ENCODE peak calls at places on chromosomes 1 and 21, in six cellular contexts. T, X, A, P, O and W are unnamed samples.

GRCh38 chr1:41175546-41175945 is 66.6 kb downstream of the SCMH1 start:
- DNase-seq in T (no peak), X (no peak), A (peak), P (peak), O (no peak), W (no peak)

GRCh38 chr1:193562121-193562520 is 375.7 kb upstream of the B3GALT2 start:
- DNase-seq in T (no peak), X (no peak), A (no peak), P (no peak), O (no peak), W (no peak)

GRCh38 chr1:36981771-36982622 is 52.3 kb downstream of the GRIK3 start:
- DNase-seq in T (no peak), X (no peak), A (no peak), P (no peak), O (no peak), W (no peak)

GRCh38 chr1:100277866-100278265 is 11.8 kb downstream of the RTCA start:
- DNase-seq in T (no peak), X (no peak), A (peak), P (no peak), O (no peak), W (no peak)

GRCh38 chr1:72280131-72280530 is 2.2 kb downstream of the NEGR1 start:
- DNase-seq in T (no peak), X (no peak), A (no peak), P (no peak), O (no peak), W (no peak)

GRCh38 chr1:3729594-3730555 is 22.4 kb upstream of the CCDC27 start:
- DNase-seq in T (no peak), X (no peak), A (no peak), P (no peak), O (no peak), W (no peak)

GRCh38 chr1:113895084-113895483 is 7.7 kb upstream of the BCL2L15 start:
- DNase-seq in T (no peak), X (no peak), A (no peak), P (no peak), O (no peak), W (no peak)

GRCh38 chr1:215865060-215865459 is 298.0 kb downstream of the KCTD3 start:
- DNase-seq in T (no peak), X (no peak), A (no peak), P (no peak), O (no peak), W (no peak)

GRCh38 chr1:37759451-37759850 is 5.5 kb downstream of the EPHA10 start:
- DNase-seq in T (no peak), X (no peak), A (no peak), P (no peak), O (no peak), W (no peak)

GRCh38 chr1:107430540-107431228 is 289.8 kb downstream of the NTNG1 start:
- DNase-seq in T (peak), X (no peak), A (peak), P (peak), O (peak), W (no peak)

GRCh38 chr1:29176567-29176966 is 5.1 kb downstream of the SRSF4 start:
- DNase-seq in T (no peak), X (no peak), A (no peak), P (no peak), O (no peak), W (no peak)

GRCh38 chr21:44377201-44377921 is 23.9 kb downstream of the TRPM2 start:
- DNase-seq in T (no peak), X (no peak), A (no peak), P (no peak), O (no peak), W (no peak)
- TF ChIP-seq CTCF in T (peak), X (no peak), A (no peak), P (no peak), O (no peak), W (no peak)

GRCh38 chr1:58017641-58018040 is 528.9 kb downstream of the OMA1 start:
- DNase-seq in T (no peak), X (no peak), A (no peak), P (no peak), O (no peak), W (no peak)

GRCh38 chr1:58011978-58012377 is 534.5 kb downstream of the OMA1 start:
- DNase-seq in T (no peak), X (no peak), A (no peak), P (no peak), O (no peak), W (no peak)

GRCh38 chr1:58013237-58013636 is 533.3 kb downstream of the OMA1 start:
- DNase-seq in T (no peak), X (no peak), A (no peak), P (no peak), O (no peak), W (no peak)
- TF ChIP-seq CTCF in T (peak), X (no peak), A (no peak), P (no peak), O (no peak), W (no peak)

DNA sequence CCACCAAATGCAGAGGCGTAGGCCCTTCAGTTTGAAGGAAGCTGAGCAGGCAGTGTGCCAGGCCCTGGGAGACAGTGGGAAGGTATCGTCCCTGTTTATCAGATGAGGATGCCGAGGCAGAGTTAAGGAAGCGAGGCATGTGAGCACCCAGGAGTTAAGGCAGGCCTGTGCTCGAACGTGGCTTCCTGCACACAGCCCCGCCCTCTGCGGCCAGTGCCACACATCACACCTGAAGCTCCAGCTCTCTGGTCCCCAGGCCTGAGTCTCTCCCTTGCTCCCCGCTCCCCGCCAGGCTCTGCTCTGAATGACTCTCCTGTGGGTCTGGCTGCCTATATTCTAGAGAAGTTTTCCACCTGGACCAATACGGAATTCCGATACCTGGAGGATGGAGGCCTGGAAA is 32.1 kb downstream of the EPHX1 start:
- DNase-seq in T (no peak), X (no peak), A (no peak), P (no peak), O (no peak), W (no peak)
- TF ChIP-seq CTCF in T (no peak), X (no peak), A (no peak), P (no peak), O (no peak), W (no peak)

DNA sequence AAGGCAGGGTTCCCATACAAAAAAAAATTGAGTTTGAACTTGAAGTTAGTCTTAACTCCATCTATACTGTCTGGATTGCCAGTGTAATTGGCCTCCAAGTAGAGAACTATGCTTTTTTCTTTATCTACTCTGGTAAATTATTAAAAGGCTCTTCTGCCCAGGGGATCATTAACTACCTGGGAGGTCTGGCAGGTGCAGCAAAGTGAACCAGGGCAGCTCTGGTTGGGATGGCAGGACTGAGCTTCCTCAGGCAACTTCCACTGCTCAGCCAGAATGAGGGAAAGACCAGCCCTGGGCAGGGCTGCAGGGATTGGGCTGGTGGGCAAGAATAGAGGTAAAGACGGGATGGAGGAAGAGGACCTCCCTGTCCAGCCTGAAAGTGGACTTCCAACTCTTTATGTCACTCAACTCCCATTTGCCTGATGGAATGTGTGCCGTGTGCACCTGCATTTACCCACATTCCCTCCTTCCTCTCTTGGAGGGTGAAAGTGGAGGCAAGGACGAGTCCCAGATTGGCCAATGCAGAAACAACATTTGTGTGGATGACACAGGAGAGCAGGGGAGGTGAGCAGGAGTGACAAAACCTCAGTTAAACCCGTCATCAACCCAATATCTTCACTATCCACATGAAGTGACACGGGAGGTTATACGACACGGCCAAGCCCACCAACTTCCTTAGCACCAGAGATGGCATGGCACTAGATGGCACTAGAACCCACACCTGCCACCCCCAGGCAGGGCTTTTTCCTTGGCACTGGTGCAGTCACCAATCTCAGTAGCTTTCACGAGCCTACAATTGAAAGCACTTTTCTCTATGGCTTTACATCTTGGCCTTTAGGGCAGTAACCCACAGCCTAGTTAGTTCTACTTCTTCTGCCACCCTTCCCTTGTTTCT is 25.2 kb downstream of the CCN1 start:
- DNase-seq in T (no peak), X (no peak), A (no peak), P (no peak), O (no peak), W (no peak)
- TF ChIP-seq CTCF in T (no peak), X (no peak), A (no peak), P (no peak), O (no peak), W (no peak)

DNA sequence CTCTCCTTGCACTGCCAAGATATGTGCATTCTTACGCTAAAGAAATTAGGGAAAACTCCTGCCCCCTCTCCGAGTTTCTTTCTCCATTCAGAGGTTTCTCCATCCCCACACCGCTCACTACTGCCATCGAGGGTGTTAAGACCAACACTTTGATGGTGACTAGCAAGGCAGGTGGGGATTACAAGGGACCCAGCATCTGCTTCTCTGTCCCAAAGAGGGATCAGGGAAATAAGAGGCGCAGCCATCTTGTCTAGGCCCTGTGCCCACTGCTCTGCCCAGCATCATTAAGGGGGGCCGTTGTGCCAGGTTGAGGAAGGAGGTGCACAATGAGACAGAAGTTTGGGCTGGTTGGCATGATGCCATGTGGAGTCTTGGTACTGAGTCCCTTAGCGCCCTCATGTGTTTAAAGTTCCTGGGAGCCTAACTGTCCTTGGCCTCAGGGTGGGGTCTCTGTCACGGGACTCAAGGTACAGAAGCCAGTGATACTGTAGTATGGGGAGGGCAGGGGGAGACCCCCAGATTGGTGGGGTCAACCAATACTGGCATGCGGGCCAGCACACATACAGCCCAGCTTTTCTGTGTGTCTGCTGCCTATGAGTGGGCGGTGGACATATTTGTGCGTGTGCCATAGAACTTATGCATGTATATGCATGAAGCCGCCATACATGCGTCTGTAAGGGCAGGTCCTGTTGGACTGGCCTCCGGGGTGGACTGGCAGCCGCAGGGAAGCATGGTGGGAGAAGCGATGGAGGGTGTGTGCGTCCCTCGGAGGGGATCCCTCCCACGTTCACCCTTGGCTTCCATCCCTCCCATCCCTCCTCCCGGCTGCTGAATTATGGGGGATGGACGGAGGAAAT is 5.5 kb downstream of the EFNA3 start:
- DNase-seq in T (no peak), X (no peak), A (peak), P (peak), O (no peak), W (no peak)
- TF ChIP-seq CTCF in T (no peak), X (peak), A (peak), P (peak), O (no peak), W (no peak)

GRCh38 chr1:175826705-175827104 is 83.3 kb upstream of the TNR start:
- DNase-seq in T (no peak), X (no peak), A (no peak), P (no peak), O (no peak), W (no peak)

GRCh38 chr1:175820456-175820855 is 77.1 kb upstream of the TNR start:
- DNase-seq in T (no peak), X (no peak), A (no peak), P (no peak), O (no peak), W (no peak)

GRCh38 chr1:175822575-175822974 is 79.2 kb upstream of the TNR start:
- DNase-seq in T (no peak), X (no peak), A (peak), P (no peak), O (no peak), W (no peak)

GRCh38 chr1:175823401-175823800 is 80.0 kb upstream of the TNR start:
- DNase-seq in T (no peak), X (no peak), A (no peak), P (no peak), O (no peak), W (no peak)

DNA sequence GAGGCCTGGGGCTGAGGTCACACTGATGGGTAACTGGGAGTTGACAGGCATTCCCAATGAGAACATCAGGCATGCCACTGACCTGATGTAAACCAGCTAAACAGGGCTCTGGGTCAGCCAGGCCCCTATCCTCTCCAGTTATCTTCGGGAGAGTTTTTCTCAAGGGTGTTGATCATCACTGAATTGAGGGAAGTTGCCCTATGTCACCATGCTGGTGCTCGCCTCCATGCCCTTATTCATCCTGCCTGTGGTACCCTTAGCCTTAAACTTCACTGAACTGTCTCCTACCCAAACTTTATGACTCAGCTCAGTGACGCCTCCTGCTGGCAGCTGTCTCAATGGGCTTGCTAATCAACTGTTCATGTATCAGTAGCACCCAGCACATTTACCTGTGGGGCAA is 80.7 kb upstream of the TNR start:
- DNase-seq in T (no peak), X (no peak), A (no peak), P (no peak), O (no peak), W (no peak)
- TF ChIP-seq CTCF in T (peak), X (no peak), A (no peak), P (no peak), O (no peak), W (no peak)

GRCh38 chr1:176119549-176119948 is 87.5 kb downstream of the COP1 start:
- DNase-seq in T (no peak), X (no peak), A (peak), P (no peak), O (no peak), W (no peak)
- TF ChIP-seq CTCF in T (peak), X (no peak), A (peak), P (peak), O (no peak), W (no peak)